ENCODE peak calls at places on chromosomes 11 and 22, in five cellular contexts. One of them, this sample, is unnamed.

GRCh38 chr22:45602824-45603301 is 68.8 kb upstream of the ATXN10 start:
- DNase-seq in cardiac fibroblast: peak
- DNase-seq in activated T-cell treated with anti-CD3 and anti-CD28 coated beads for 48 hours: no peak
- DNase-seq in ELR: peak
- DNase-seq in stimulated activated CD8-positive, alpha-beta memory T cell treated with anti-CD3 and anti-CD28 coated beads, Interleukin-4, amount 100 ng/mL, for 1 hour: no peak
- DNase-seq in this sample: no peak

GRCh38 chr11:102313225-102313940 is 3.9 kb upstream of the BIRC3 start:
- DNase-seq in ELR: no peak
- DNase-seq in cardiac fibroblast: no peak
- DNase-seq in activated T-cell treated with anti-CD3 and anti-CD28 coated beads for 48 hours: no peak
- DNase-seq in stimulated activated CD8-positive, alpha-beta memory T cell treated with anti-CD3 and anti-CD28 coated beads, Interleukin-4, amount 100 ng/mL, for 1 hour: no peak
- DNase-seq in this sample: no peak

GRCh38 chr11:89625171-89625570 is 84.9 kb upstream of the TRIM77 start:
- DNase-seq in cardiac fibroblast: no peak
- DNase-seq in stimulated activated CD8-positive, alpha-beta memory T cell treated with anti-CD3 and anti-CD28 coated beads, Interleukin-4, amount 100 ng/mL, for 1 hour: no peak
- DNase-seq in ELR: no peak
- DNase-seq in activated T-cell treated with anti-CD3 and anti-CD28 coated beads for 48 hours: no peak
- DNase-seq in this sample: no peak

GRCh38 chr11:10918698-10919097 is 60.8 kb upstream of the ZBED5 start:
- DNase-seq in cardiac fibroblast: peak
- DNase-seq in stimulated activated CD8-positive, alpha-beta memory T cell treated with anti-CD3 and anti-CD28 coated beads, Interleukin-4, amount 100 ng/mL, for 1 hour: no peak
- DNase-seq in ELR: peak
- DNase-seq in activated T-cell treated with anti-CD3 and anti-CD28 coated beads for 48 hours: no peak
- DNase-seq in this sample: no peak

GRCh38 chr22:35569916-35570315 is 29.3 kb downstream of the RASD2 start:
- DNase-seq in activated T-cell treated with anti-CD3 and anti-CD28 coated beads for 48 hours: no peak
- DNase-seq in ELR: no peak
- DNase-seq in stimulated activated CD8-positive, alpha-beta memory T cell treated with anti-CD3 and anti-CD28 coated beads, Interleukin-4, amount 100 ng/mL, for 1 hour: no peak
- DNase-seq in cardiac fibroblast: no peak
- DNase-seq in this sample: no peak

GRCh38 chr11:111631034-111631665 is 28.9 kb downstream of the SIK2 start:
- DNase-seq in cardiac fibroblast: peak
- DNase-seq in stimulated activated CD8-positive, alpha-beta memory T cell treated with anti-CD3 and anti-CD28 coated beads, Interleukin-4, amount 100 ng/mL, for 1 hour: no peak
- DNase-seq in activated T-cell treated with anti-CD3 and anti-CD28 coated beads for 48 hours: no peak
- DNase-seq in ELR: peak
- DNase-seq in this sample: no peak

GRCh38 chr11:112744041-112744440 is 217.2 kb upstream of the NCAM1 start:
- DNase-seq in stimulated activated CD8-positive, alpha-beta memory T cell treated with anti-CD3 and anti-CD28 coated beads, Interleukin-4, amount 100 ng/mL, for 1 hour: no peak
- DNase-seq in activated T-cell treated with anti-CD3 and anti-CD28 coated beads for 48 hours: no peak
- DNase-seq in ELR: no peak
- DNase-seq in cardiac fibroblast: no peak
- DNase-seq in this sample: no peak

GRCh38 chr11:11270236-11270775 is 82.7 kb downstream of the CSNK2A3 start:
- DNase-seq in ELR: no peak
- DNase-seq in cardiac fibroblast: no peak
- DNase-seq in activated T-cell treated with anti-CD3 and anti-CD28 coated beads for 48 hours: no peak
- DNase-seq in stimulated activated CD8-positive, alpha-beta memory T cell treated with anti-CD3 and anti-CD28 coated beads, Interleukin-4, amount 100 ng/mL, for 1 hour: no peak
- DNase-seq in this sample: no peak

GRCh38 chr11:75347781-75348613 is 3.5 kb downstream of the ARRB1 start:
- DNase-seq in cardiac fibroblast: peak
- DNase-seq in ELR: peak
- DNase-seq in stimulated activated CD8-positive, alpha-beta memory T cell treated with anti-CD3 and anti-CD28 coated beads, Interleukin-4, amount 100 ng/mL, for 1 hour: no peak
- DNase-seq in activated T-cell treated with anti-CD3 and anti-CD28 coated beads for 48 hours: no peak
- DNase-seq in this sample: no peak

GRCh38 chr22:48680601-48681000 is 1147.1 kb downstream of the BRD1 start:
- DNase-seq in cardiac fibroblast: no peak
- DNase-seq in ELR: no peak
- DNase-seq in stimulated activated CD8-positive, alpha-beta memory T cell treated with anti-CD3 and anti-CD28 coated beads, Interleukin-4, amount 100 ng/mL, for 1 hour: no peak
- DNase-seq in activated T-cell treated with anti-CD3 and anti-CD28 coated beads for 48 hours: no peak
- DNase-seq in this sample: no peak

GRCh38 chr11:10694481-10695239 is 1.1 kb upstream of the IRAG1 start:
- DNase-seq in activated T-cell treated with anti-CD3 and anti-CD28 coated beads for 48 hours: no peak
- DNase-seq in cardiac fibroblast: peak
- DNase-seq in ELR: peak
- DNase-seq in stimulated activated CD8-positive, alpha-beta memory T cell treated with anti-CD3 and anti-CD28 coated beads, Interleukin-4, amount 100 ng/mL, for 1 hour: no peak
- DNase-seq in this sample: no peak

GRCh38 chr11:123579482-123579812 is 75.0 kb downstream of the SCN3B start:
- DNase-seq in ELR: no peak
- DNase-seq in stimulated activated CD8-positive, alpha-beta memory T cell treated with anti-CD3 and anti-CD28 coated beads, Interleukin-4, amount 100 ng/mL, for 1 hour: no peak
- DNase-seq in cardiac fibroblast: no peak
- DNase-seq in activated T-cell treated with anti-CD3 and anti-CD28 coated beads for 48 hours: no peak
- DNase-seq in this sample: no peak

GRCh38 chr11:65425105-65425970 is 2.7 kb downstream of the NEAT1 start:
- DNase-seq in cardiac fibroblast: peak
- DNase-seq in ELR: peak
- DNase-seq in stimulated activated CD8-positive, alpha-beta memory T cell treated with anti-CD3 and anti-CD28 coated beads, Interleukin-4, amount 100 ng/mL, for 1 hour: peak
- DNase-seq in activated T-cell treated with anti-CD3 and anti-CD28 coated beads for 48 hours: peak
- DNase-seq in this sample: no peak

GRCh38 chr11:125078516-125079140 is 15.5 kb downstream of the SLC37A2 start:
- DNase-seq in cardiac fibroblast: no peak
- DNase-seq in activated T-cell treated with anti-CD3 and anti-CD28 coated beads for 48 hours: no peak
- DNase-seq in stimulated activated CD8-positive, alpha-beta memory T cell treated with anti-CD3 and anti-CD28 coated beads, Interleukin-4, amount 100 ng/mL, for 1 hour: no peak
- DNase-seq in ELR: no peak
- DNase-seq in this sample: no peak

GRCh38 chr22:39520874-39521857 is 804 bp downstream of the ATF4 start:
- DNase-seq in activated T-cell treated with anti-CD3 and anti-CD28 coated beads for 48 hours: peak
- DNase-seq in ELR: peak
- DNase-seq in stimulated activated CD8-positive, alpha-beta memory T cell treated with anti-CD3 and anti-CD28 coated beads, Interleukin-4, amount 100 ng/mL, for 1 hour: peak
- DNase-seq in cardiac fibroblast: peak
- DNase-seq in this sample: peak

GRCh38 chr11:2462986-2463765 is 18.4 kb downstream of the KCNQ1 start:
- DNase-seq in activated T-cell treated with anti-CD3 and anti-CD28 coated beads for 48 hours: no peak
- DNase-seq in ELR: no peak
- DNase-seq in cardiac fibroblast: no peak
- DNase-seq in stimulated activated CD8-positive, alpha-beta memory T cell treated with anti-CD3 and anti-CD28 coated beads, Interleukin-4, amount 100 ng/mL, for 1 hour: no peak
- DNase-seq in this sample: no peak

GRCh38 chr22:48619721-48620120 is 1208.0 kb downstream of the BRD1 start:
- DNase-seq in cardiac fibroblast: no peak
- DNase-seq in activated T-cell treated with anti-CD3 and anti-CD28 coated beads for 48 hours: no peak
- DNase-seq in stimulated activated CD8-positive, alpha-beta memory T cell treated with anti-CD3 and anti-CD28 coated beads, Interleukin-4, amount 100 ng/mL, for 1 hour: no peak
- DNase-seq in ELR: no peak
- DNase-seq in this sample: no peak

GRCh38 chr22:40953446-40953845 is 2.3 kb downstream of the RBX1 start:
- DNase-seq in stimulated activated CD8-positive, alpha-beta memory T cell treated with anti-CD3 and anti-CD28 coated beads, Interleukin-4, amount 100 ng/mL, for 1 hour: no peak
- DNase-seq in cardiac fibroblast: no peak
- DNase-seq in activated T-cell treated with anti-CD3 and anti-CD28 coated beads for 48 hours: no peak
- DNase-seq in ELR: no peak
- DNase-seq in this sample: no peak

GRCh38 chr11:101296896-101297295 is 167.3 kb upstream of the PGR start:
- DNase-seq in stimulated activated CD8-positive, alpha-beta memory T cell treated with anti-CD3 and anti-CD28 coated beads, Interleukin-4, amount 100 ng/mL, for 1 hour: no peak
- DNase-seq in cardiac fibroblast: no peak
- DNase-seq in ELR: peak
- DNase-seq in activated T-cell treated with anti-CD3 and anti-CD28 coated beads for 48 hours: no peak
- DNase-seq in this sample: no peak

GRCh38 chr11:92662580-92662979 is 306.9 kb upstream of the MTNR1B start:
- DNase-seq in cardiac fibroblast: peak
- DNase-seq in activated T-cell treated with anti-CD3 and anti-CD28 coated beads for 48 hours: no peak
- DNase-seq in stimulated activated CD8-positive, alpha-beta memory T cell treated with anti-CD3 and anti-CD28 coated beads, Interleukin-4, amount 100 ng/mL, for 1 hour: no peak
- DNase-seq in ELR: no peak
- DNase-seq in this sample: no peak

GRCh38 chr11:119684361-119685072 is 44.5 kb downstream of the NECTIN1 start:
- DNase-seq in activated T-cell treated with anti-CD3 and anti-CD28 coated beads for 48 hours: no peak
- DNase-seq in cardiac fibroblast: peak
- DNase-seq in ELR: peak
- DNase-seq in stimulated activated CD8-positive, alpha-beta memory T cell treated with anti-CD3 and anti-CD28 coated beads, Interleukin-4, amount 100 ng/mL, for 1 hour: no peak
- DNase-seq in this sample: peak

GRCh38 chr22:49056301-49056700 is 771.4 kb downstream of the BRD1 start:
- DNase-seq in ELR: no peak
- DNase-seq in cardiac fibroblast: no peak
- DNase-seq in stimulated activated CD8-positive, alpha-beta memory T cell treated with anti-CD3 and anti-CD28 coated beads, Interleukin-4, amount 100 ng/mL, for 1 hour: no peak
- DNase-seq in activated T-cell treated with anti-CD3 and anti-CD28 coated beads for 48 hours: no peak
- DNase-seq in this sample: no peak

GRCh38 chr11:32838505-32839274 is 9.0 kb downstream of the PRRG4 start:
- DNase-seq in activated T-cell treated with anti-CD3 and anti-CD28 coated beads for 48 hours: no peak
- DNase-seq in ELR: no peak
- DNase-seq in cardiac fibroblast: peak
- DNase-seq in stimulated activated CD8-positive, alpha-beta memory T cell treated with anti-CD3 and anti-CD28 coated beads, Interleukin-4, amount 100 ng/mL, for 1 hour: no peak
- DNase-seq in this sample: no peak

GRCh38 chr11:86380295-86380694 is 5.6 kb downstream of the CCDC81 start:
- DNase-seq in cardiac fibroblast: no peak
- DNase-seq in ELR: no peak
- DNase-seq in activated T-cell treated with anti-CD3 and anti-CD28 coated beads for 48 hours: no peak
- DNase-seq in stimulated activated CD8-positive, alpha-beta memory T cell treated with anti-CD3 and anti-CD28 coated beads, Interleukin-4, amount 100 ng/mL, for 1 hour: no peak
- DNase-seq in this sample: no peak

GRCh38 chr22:49956914-49957825 is 3.4 kb upstream of the PIM3 start:
- DNase-seq in cardiac fibroblast: no peak
- DNase-seq in stimulated activated CD8-positive, alpha-beta memory T cell treated with anti-CD3 and anti-CD28 coated beads, Interleukin-4, amount 100 ng/mL, for 1 hour: no peak
- DNase-seq in activated T-cell treated with anti-CD3 and anti-CD28 coated beads for 48 hours: no peak
- DNase-seq in ELR: no peak
- DNase-seq in this sample: no peak

GRCh38 chr11:110429614-110430266 is at the start of gene FDX1:
- DNase-seq in activated T-cell treated with anti-CD3 and anti-CD28 coated beads for 48 hours: peak
- DNase-seq in cardiac fibroblast: peak
- DNase-seq in ELR: peak
- DNase-seq in stimulated activated CD8-positive, alpha-beta memory T cell treated with anti-CD3 and anti-CD28 coated beads, Interleukin-4, amount 100 ng/mL, for 1 hour: peak
- DNase-seq in this sample: peak

GRCh38 chr11:96464695-96465307 is 75.0 kb downstream of the JRKL start:
- DNase-seq in cardiac fibroblast: peak
- DNase-seq in ELR: peak
- DNase-seq in stimulated activated CD8-positive, alpha-beta memory T cell treated with anti-CD3 and anti-CD28 coated beads, Interleukin-4, amount 100 ng/mL, for 1 hour: no peak
- DNase-seq in activated T-cell treated with anti-CD3 and anti-CD28 coated beads for 48 hours: no peak
- DNase-seq in this sample: peak

GRCh38 chr11:27076121-27076589 is 35.5 kb downstream of the BBOX1 start:
- DNase-seq in activated T-cell treated with anti-CD3 and anti-CD28 coated beads for 48 hours: no peak
- DNase-seq in stimulated activated CD8-positive, alpha-beta memory T cell treated with anti-CD3 and anti-CD28 coated beads, Interleukin-4, amount 100 ng/mL, for 1 hour: no peak
- DNase-seq in cardiac fibroblast: no peak
- DNase-seq in ELR: no peak
- DNase-seq in this sample: no peak

GRCh38 chr11:118061401-118062125 is 15.3 kb upstream of the TMPRSS4 start:
- DNase-seq in ELR: no peak
- DNase-seq in activated T-cell treated with anti-CD3 and anti-CD28 coated beads for 48 hours: no peak
- DNase-seq in stimulated activated CD8-positive, alpha-beta memory T cell treated with anti-CD3 and anti-CD28 coated beads, Interleukin-4, amount 100 ng/mL, for 1 hour: no peak
- DNase-seq in cardiac fibroblast: no peak
- DNase-seq in this sample: no peak

GRCh38 chr11:87142594-87142993 is 104.9 kb downstream of the TMEM135 start:
- DNase-seq in activated T-cell treated with anti-CD3 and anti-CD28 coated beads for 48 hours: no peak
- DNase-seq in stimulated activated CD8-positive, alpha-beta memory T cell treated with anti-CD3 and anti-CD28 coated beads, Interleukin-4, amount 100 ng/mL, for 1 hour: no peak
- DNase-seq in ELR: no peak
- DNase-seq in cardiac fibroblast: no peak
- DNase-seq in this sample: no peak

GRCh38 chr11:47414685-47415070 is 6.3 kb downstream of the SLC39A13 start:
- DNase-seq in stimulated activated CD8-positive, alpha-beta memory T cell treated with anti-CD3 and anti-CD28 coated beads, Interleukin-4, amount 100 ng/mL, for 1 hour: no peak
- DNase-seq in activated T-cell treated with anti-CD3 and anti-CD28 coated beads for 48 hours: no peak
- DNase-seq in ELR: no peak
- DNase-seq in cardiac fibroblast: no peak
- DNase-seq in this sample: no peak

GRCh38 chr11:68994161-68994890 is 13.5 kb upstream of the MRGPRD start:
- DNase-seq in stimulated activated CD8-positive, alpha-beta memory T cell treated with anti-CD3 and anti-CD28 coated beads, Interleukin-4, amount 100 ng/mL, for 1 hour: no peak
- DNase-seq in cardiac fibroblast: no peak
- DNase-seq in ELR: no peak
- DNase-seq in activated T-cell treated with anti-CD3 and anti-CD28 coated beads for 48 hours: no peak
- DNase-seq in this sample: no peak

GRCh38 chr11:77126861-77127673 is 979 bp upstream of the MYO7A start:
- DNase-seq in activated T-cell treated with anti-CD3 and anti-CD28 coated beads for 48 hours: peak
- DNase-seq in ELR: peak
- DNase-seq in stimulated activated CD8-positive, alpha-beta memory T cell treated with anti-CD3 and anti-CD28 coated beads, Interleukin-4, amount 100 ng/mL, for 1 hour: peak
- DNase-seq in cardiac fibroblast: peak
- DNase-seq in this sample: peak

GRCh38 chr11:68954970-68955958 is 25.5 kb downstream of the MRGPRD start:
- DNase-seq in ELR: peak
- DNase-seq in cardiac fibroblast: peak
- DNase-seq in activated T-cell treated with anti-CD3 and anti-CD28 coated beads for 48 hours: no peak
- DNase-seq in stimulated activated CD8-positive, alpha-beta memory T cell treated with anti-CD3 and anti-CD28 coated beads, Interleukin-4, amount 100 ng/mL, for 1 hour: no peak
- DNase-seq in this sample: peak

GRCh38 chr22:19476023-19476422 is 3.0 kb downstream of the UFD1 start:
- DNase-seq in ELR: no peak
- DNase-seq in stimulated activated CD8-positive, alpha-beta memory T cell treated with anti-CD3 and anti-CD28 coated beads, Interleukin-4, amount 100 ng/mL, for 1 hour: no peak
- DNase-seq in activated T-cell treated with anti-CD3 and anti-CD28 coated beads for 48 hours: no peak
- DNase-seq in cardiac fibroblast: no peak
- DNase-seq in this sample: no peak

GRCh38 chr11:100647861-100648260 is 39.2 kb upstream of the ARHGAP42 start:
- DNase-seq in activated T-cell treated with anti-CD3 and anti-CD28 coated beads for 48 hours: no peak
- DNase-seq in cardiac fibroblast: no peak
- DNase-seq in ELR: no peak
- DNase-seq in stimulated activated CD8-positive, alpha-beta memory T cell treated with anti-CD3 and anti-CD28 coated beads, Interleukin-4, amount 100 ng/mL, for 1 hour: no peak
- DNase-seq in this sample: no peak

GRCh38 chr11:120912504-120912903 is 111.4 kb upstream of the TBCEL start:
- DNase-seq in activated T-cell treated with anti-CD3 and anti-CD28 coated beads for 48 hours: no peak
- DNase-seq in stimulated activated CD8-positive, alpha-beta memory T cell treated with anti-CD3 and anti-CD28 coated beads, Interleukin-4, amount 100 ng/mL, for 1 hour: no peak
- DNase-seq in ELR: peak
- DNase-seq in cardiac fibroblast: peak
- DNase-seq in this sample: no peak

GRCh38 chr11:86115542-86116385 is 46.9 kb upstream of the PICALM start:
- DNase-seq in stimulated activated CD8-positive, alpha-beta memory T cell treated with anti-CD3 and anti-CD28 coated beads, Interleukin-4, amount 100 ng/mL, for 1 hour: no peak
- DNase-seq in ELR: peak
- DNase-seq in cardiac fibroblast: peak
- DNase-seq in activated T-cell treated with anti-CD3 and anti-CD28 coated beads for 48 hours: no peak
- DNase-seq in this sample: no peak

GRCh38 chr11:95066721-95067041 is at the start of gene SRSF8:
- DNase-seq in ELR: no peak
- DNase-seq in cardiac fibroblast: no peak
- DNase-seq in activated T-cell treated with anti-CD3 and anti-CD28 coated beads for 48 hours: no peak
- DNase-seq in stimulated activated CD8-positive, alpha-beta memory T cell treated with anti-CD3 and anti-CD28 coated beads, Interleukin-4, amount 100 ng/mL, for 1 hour: no peak
- DNase-seq in this sample: no peak

This sample was measured in nephron progenitor cell.